ENCODE peak calls at places on chromosomes 1 and 21, in four cellular contexts. A, L, W and I are unnamed samples.

GRCh38 chr1:112576240-112576639 is 42.7 kb downstream of the ST7L start:
- DNase-seq in A (no peak), L (no peak), W (no peak), I (no peak)

GRCh38 chr1:187928288-187928687 is 1099.5 kb downstream of the PLA2G4A start:
- DNase-seq in L (no peak), W (no peak), A (peak), I (peak)

GRCh38 chr1:234722267-234722704 is 112.3 kb upstream of the IRF2BP2 start:
- DNase-seq in A (no peak), L (no peak), W (no peak), I (no peak)

GRCh38 chr1:193036337-193037047 is 22.7 kb downstream of the UCHL5 start:
- DNase-seq in A (no peak), W (no peak), L (no peak), I (no peak)

GRCh38 chr21:25371831-25372434 is 235.3 kb downstream of the MRPL39 start:
- DNase-seq in A (no peak), L (no peak), W (no peak), I (no peak)

GRCh38 chr1:11383553-11384169 is 95.3 kb upstream of the DISP3 start:
- DNase-seq in W (no peak), L (no peak), A (no peak), I (no peak)

GRCh38 chr1:214933375-214933774 is 149.2 kb upstream of the KCNK2 start:
- DNase-seq in L (no peak), W (no peak), A (no peak), I (no peak)

GRCh38 chr21:15651172-15651571 is 78.6 kb upstream of the USP25 start:
- DNase-seq in A (no peak), W (no peak), L (no peak), I (no peak)

GRCh38 chr1:98251497-98251896 is 330.7 kb upstream of the DPYD start:
- DNase-seq in A (no peak), W (no peak), L (no peak), I (no peak)

GRCh38 chr1:20376880-20377494 is 86.3 kb downstream of the VWA5B1 start:
- DNase-seq in A (peak), W (no peak), L (no peak), I (peak)

GRCh38 chr1:7847599-7847998 is 5.3 kb downstream of the UTS2 start:
- DNase-seq in W (no peak), A (no peak), L (no peak), I (peak)

GRCh38 chr1:83815348-83815747 is 183.6 kb downstream of the TTLL7 start:
- DNase-seq in A (no peak), W (no peak), L (no peak), I (peak)

GRCh38 chr1:84598418-84598817 is 24.2 kb upstream of the CTBS start:
- DNase-seq in L (no peak), W (no peak), A (no peak), I (no peak)

GRCh38 chr1:80882552-80882951 is 918.2 kb upstream of the ADGRL2 start:
- DNase-seq in L (no peak), A (peak), W (no peak), I (peak)

GRCh38 chr1:204151562-204152309 is at the start of gene ETNK2:
- DNase-seq in L (no peak), W (no peak), A (peak), I (peak)

GRCh38 chr1:224067621-224068457 is 46.1 kb upstream of the FBXO28 start:
- DNase-seq in W (no peak), L (no peak), A (peak), I (peak)

GRCh38 chr1:23169727-23170335 is 1.2 kb upstream of the LUZP1 start:
- DNase-seq in A (no peak), L (peak), W (peak), I (peak)

GRCh38 chr1:35554261-35555211 is 2.7 kb downstream of the KIAA0319L start:
- DNase-seq in W (no peak), L (no peak), A (no peak), I (no peak)

GRCh38 chr1:234885601-234886000 is 243.0 kb downstream of the TOMM20 start:
- DNase-seq in W (no peak), L (no peak), A (no peak), I (no peak)

GRCh38 chr1:209266590-209267172 is 316.8 kb upstream of the CAMK1G start:
- DNase-seq in W (no peak), A (peak), L (no peak), I (peak)

GRCh38 chr1:59814180-59814900 is 409 bp upstream of the HOOK1 start:
- DNase-seq in W (peak), A (peak), L (peak), I (peak)

GRCh38 chr1:230713547-230713914 is 391 bp downstream of the AGT start:
- DNase-seq in A (no peak), L (no peak), W (no peak), I (no peak)

GRCh38 chr1:7948950-7949349 is 8.3 kb upstream of the TNFRSF9 start:
- DNase-seq in W (no peak), L (no peak), A (peak), I (peak)

GRCh38 chr1:241129207-241129960 is 227.6 kb downstream of the RGS7 start:
- DNase-seq in W (no peak), A (no peak), L (no peak), I (no peak)

GRCh38 chr1:234114648-234115307 is 210.3 kb downstream of the SLC35F3 start:
- DNase-seq in L (peak), W (no peak), A (peak), I (peak)

GRCh38 chr21:41604583-41605041 is 96.7 kb upstream of the TMPRSS2 start:
- DNase-seq in L (no peak), W (no peak), A (no peak), I (no peak)

GRCh38 chr1:18256318-18257235 is 149.0 kb downstream of the IGSF21 start:
- DNase-seq in L (no peak), A (peak), W (no peak), I (peak)

GRCh38 chr1:15866696-15867687 is 19.5 kb downstream of the SPEN start:
- DNase-seq in L (no peak), W (no peak), A (no peak), I (no peak)

GRCh38 chr21:21165063-21165645 is 166.9 kb downstream of the NCAM2 start:
- DNase-seq in L (no peak), W (no peak), A (no peak), I (peak)

GRCh38 chr1:154784924-154785531 is 85.1 kb downstream of the KCNN3 start:
- DNase-seq in L (peak), W (no peak), A (no peak), I (no peak)

GRCh38 chr1:154445040-154445472 is 39.9 kb downstream of the IL6R start:
- DNase-seq in A (no peak), W (no peak), L (no peak), I (peak)

GRCh38 chr21:17435565-17436543 is 77.0 kb upstream of the CXADR start:
- DNase-seq in A (no peak), L (no peak), W (no peak), I (no peak)

GRCh38 chr1:48955774-48956173 is 179.1 kb upstream of the BEND5 start:
- DNase-seq in A (no peak), L (no peak), W (no peak), I (no peak)

DNA sequence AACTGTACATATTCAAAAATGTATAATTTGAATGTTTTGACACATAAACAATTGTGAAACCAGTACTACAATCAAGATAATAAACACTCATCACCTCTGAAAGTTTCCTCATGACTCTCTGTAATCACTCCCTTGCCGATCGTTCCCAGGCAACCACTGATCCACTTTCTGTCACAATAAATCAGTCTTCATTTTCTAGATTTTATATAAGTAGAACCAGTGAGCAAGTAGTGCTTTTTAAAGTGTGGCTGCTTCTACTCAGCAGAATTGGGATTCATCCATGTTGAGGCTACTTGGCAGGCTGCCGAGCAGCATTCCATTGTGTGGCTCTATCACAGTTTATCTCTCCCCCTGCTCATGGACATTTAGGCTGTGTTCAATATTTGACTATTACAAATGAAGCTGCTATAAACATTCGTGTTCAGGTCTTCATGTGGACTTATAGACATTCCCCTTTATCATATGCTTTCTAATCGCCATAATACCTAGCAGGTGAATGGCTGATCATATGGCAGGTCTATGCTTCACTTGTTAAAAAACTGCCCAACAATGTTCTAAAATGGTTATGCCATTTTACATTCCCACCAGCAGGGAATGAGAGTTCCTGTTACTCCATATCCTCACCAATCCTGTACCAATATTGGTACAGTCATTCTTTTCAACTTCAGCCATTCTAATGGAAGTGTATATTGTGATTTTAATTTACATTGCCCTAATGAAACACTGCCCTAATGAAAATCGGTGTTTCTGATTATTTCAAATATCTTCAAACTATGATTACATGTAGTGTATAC is 20.5 kb downstream of the TEX38 start:
- DNase-seq in A (no peak), L (no peak), W (no peak), I (no peak)
- TF ChIP-seq CTCF in A (no peak), L (no peak), W (no peak), I (no peak)

DNA sequence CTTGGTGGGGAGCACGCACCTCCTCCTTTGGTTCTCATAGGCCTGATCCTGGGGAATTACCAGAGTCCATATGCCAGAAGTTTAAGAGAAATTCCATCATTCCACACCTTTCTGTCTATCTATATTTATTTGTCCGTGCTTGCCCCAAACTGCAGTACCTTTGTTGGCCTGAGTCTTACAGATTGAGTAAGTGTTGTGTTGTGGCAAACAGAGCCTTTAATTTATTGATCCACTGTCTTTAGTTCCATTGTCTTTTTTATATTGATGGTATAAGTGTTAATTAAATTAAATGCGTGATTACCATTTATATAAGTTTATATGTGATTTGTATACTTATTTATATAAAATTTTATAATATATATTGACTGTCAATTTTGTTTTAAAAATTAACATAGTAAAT is 4.9 kb downstream of the SH3BGR start:
- DNase-seq in W (no peak), A (no peak), L (no peak), I (no peak)
- TF ChIP-seq CTCF in W (no peak), A (no peak), L (no peak), I (peak)

GRCh38 chr1:223003549-223003948 is 139.5 kb downstream of the TLR5 start:
- DNase-seq in A (no peak), W (no peak), L (no peak), I (no peak)
- TF ChIP-seq CTCF in A (no peak), W (no peak), L (no peak), I (no peak)

GRCh38 chr1:207991331-207991914 is 80.5 kb upstream of the CD34 start:
- DNase-seq in L (peak), A (no peak), W (no peak), I (no peak)

GRCh38 chr1:207990455-207990854 is 79.5 kb upstream of the CD34 start:
- DNase-seq in W (no peak), L (no peak), A (no peak), I (no peak)

GRCh38 chr1:207995576-207995975 is 84.7 kb upstream of the CD34 start:
- DNase-seq in W (no peak), L (no peak), A (no peak), I (no peak)

GRCh38 chr1:207996632-207997031 is 85.7 kb upstream of the CD34 start:
- DNase-seq in A (no peak), W (no peak), L (no peak), I (no peak)

DNA sequence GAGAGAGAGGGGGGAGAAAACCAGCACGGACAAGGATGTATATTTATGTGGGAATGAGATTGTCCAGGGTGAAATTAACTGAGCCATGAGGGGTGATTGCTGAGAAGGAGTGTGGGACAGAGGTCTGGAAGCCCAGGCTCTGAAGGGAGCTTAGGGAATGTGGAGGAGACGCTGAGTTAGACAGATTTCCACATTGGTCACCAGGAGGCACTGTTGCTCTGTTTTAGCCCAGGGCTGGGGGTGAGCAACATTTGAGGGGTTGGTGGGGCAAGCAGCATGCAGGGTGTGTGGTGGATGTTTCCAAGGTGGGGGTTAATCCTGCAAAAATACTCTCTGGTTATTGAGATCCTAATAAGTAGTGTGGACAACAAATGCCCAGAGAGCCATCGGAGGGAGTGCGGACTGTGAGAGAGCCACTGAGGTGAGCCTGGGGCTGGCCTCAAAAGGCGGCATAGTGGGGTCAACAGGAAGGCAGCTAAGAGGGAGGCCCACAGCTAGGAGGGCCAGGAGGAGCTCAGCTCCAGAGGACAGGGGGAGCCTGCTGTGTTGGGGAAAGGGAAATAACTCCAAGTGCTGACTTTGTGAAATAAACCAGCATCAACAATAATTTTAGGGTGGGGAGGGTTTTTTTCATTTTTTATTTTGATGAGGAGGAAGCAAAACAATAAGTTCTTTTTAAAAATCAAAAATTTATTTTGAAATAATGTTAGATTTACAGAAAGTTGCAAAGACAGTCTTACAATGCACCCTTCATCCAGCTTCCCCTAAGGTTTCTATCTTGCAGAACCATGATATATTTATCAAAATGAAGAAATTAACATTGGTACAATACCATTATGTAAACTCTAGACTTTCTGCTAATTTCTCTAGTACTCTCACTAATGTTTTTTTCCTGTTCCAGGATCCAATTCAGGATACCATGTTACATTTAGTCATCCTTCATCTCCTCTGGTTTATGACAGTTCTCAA is 82.8 kb upstream of the CD34 start:
- DNase-seq in L (no peak), A (no peak), W (no peak), I (peak)
- TF ChIP-seq CTCF in L (no peak), A (no peak), W (no peak), I (peak)

GRCh38 chr1:33147997-33148314 is 33.9 kb downstream of the TRIM62 start:
- DNase-seq in A (peak), W (no peak), L (no peak), I (peak)
- TF ChIP-seq CTCF in A (no peak), W (no peak), L (no peak), I (peak)

GRCh38 chr1:9181990-9182783 is 52.4 kb upstream of the H6PD start:
- DNase-seq in L (no peak), W (no peak), A (peak), I (peak)
- TF ChIP-seq CTCF in L (no peak), W (no peak), A (no peak), I (peak)